ENCODE peak calls at places on chromosomes 5 and 9, in five cellular contexts. T, C, D, B and J are unnamed samples.

GRCh38 chr9:2723666-2724065 is 6.4 kb downstream of the KCNV2 start:
- DNase-seq in T (no peak), C (no peak), D (no peak), B (no peak), J (no peak)

GRCh38 chr9:21615018-21615417 is 132.9 kb upstream of the IFNE start:
- DNase-seq in T (no peak), C (no peak), D (no peak), B (no peak), J (no peak)

GRCh38 chr5:109570362-109570874 is 119.3 kb upstream of the MAN2A1 start:
- DNase-seq in T (no peak), C (no peak), D (no peak), B (no peak), J (no peak)

GRCh38 chr5:99037668-99038067 is 108.9 kb upstream of the CHD1 start:
- DNase-seq in T (no peak), C (no peak), D (no peak), B (no peak), J (peak)

GRCh38 chr5:1763548-1763911 is 36.1 kb downstream of the MRPL36 start:
- DNase-seq in T (peak), C (peak), D (no peak), B (peak), J (peak)

GRCh38 chr5:861442-862366 is 10.9 kb upstream of the ZDHHC11 start:
- DNase-seq in T (no peak), C (no peak), D (no peak), B (no peak), J (no peak)

GRCh38 chr5:169169786-169170185 is 131.2 kb downstream of the SLIT3 start:
- DNase-seq in T (no peak), C (no peak), D (no peak), B (no peak), J (peak)

GRCh38 chr5:56323505-56323904 is 90.4 kb upstream of the ANKRD55 start:
- DNase-seq in T (no peak), C (no peak), D (no peak), B (peak), J (peak)

GRCh38 chr5:57976506-57976905 is 483.4 kb downstream of the PLK2 start:
- DNase-seq in T (no peak), C (no peak), D (no peak), B (no peak), J (no peak)

GRCh38 chr5:67338416-67338815 is 141.8 kb upstream of the CD180 start:
- DNase-seq in T (no peak), C (no peak), D (no peak), B (no peak), J (no peak)

GRCh38 chr5:42751044-42751443 is 5.6 kb upstream of the CCDC152 start:
- DNase-seq in T (no peak), C (no peak), D (no peak), B (no peak), J (no peak)

GRCh38 chr9:109961579-109961978 is 181.6 kb downstream of the PALM2AKAP2 start:
- DNase-seq in T (no peak), C (no peak), D (no peak), B (no peak), J (no peak)

GRCh38 chr5:124590686-124591085 is 155.8 kb downstream of the ZNF608 start:
- DNase-seq in T (no peak), C (no peak), D (no peak), B (no peak), J (no peak)

GRCh38 chr5:135393691-135394090 is 5.3 kb downstream of the MACROH2A1 start:
- DNase-seq in T (no peak), C (no peak), D (no peak), B (no peak), J (no peak)

GRCh38 chr5:25033658-25034057 is 388.9 kb upstream of the CDH10 start:
- DNase-seq in T (no peak), C (no peak), D (no peak), B (no peak), J (no peak)

GRCh38 chr9:94782367-94783120 is 56.0 kb downstream of the AOPEP start:
- DNase-seq in T (no peak), C (peak), D (no peak), B (no peak), J (no peak)

GRCh38 chr9:106467847-106468163 is 395.2 kb upstream of the ZNF462 start:
- DNase-seq in T (no peak), C (no peak), D (no peak), B (no peak), J (no peak)

GRCh38 chr5:5533927-5534326 is 111.5 kb downstream of the ICE1 start:
- DNase-seq in T (no peak), C (no peak), D (no peak), B (no peak), J (no peak)

GRCh38 chr9:68678430-68678829 is 26.6 kb upstream of the PIP5K1B start:
- DNase-seq in T (peak), C (no peak), D (no peak), B (peak), J (no peak)

GRCh38 chr5:2669913-2670312 is 81.6 kb downstream of the IRX2 start:
- DNase-seq in T (no peak), C (no peak), D (no peak), B (no peak), J (no peak)

GRCh38 chr5:154830219-154830595 is 20.2 kb downstream of the FAXDC2 start:
- DNase-seq in T (no peak), C (no peak), D (no peak), B (no peak), J (no peak)

GRCh38 chr5:145856285-145856818 is 16.5 kb downstream of the GRXCR2 start:
- DNase-seq in T (no peak), C (no peak), D (peak), B (no peak), J (no peak)

GRCh38 chr9:107749787-107750444 is 260.3 kb upstream of the KLF4 start:
- DNase-seq in T (peak), C (peak), D (peak), B (peak), J (peak)

GRCh38 chr5:476102-476813 is 33.3 kb downstream of the EXOC3 start:
- DNase-seq in T (no peak), C (no peak), D (peak), B (no peak), J (no peak)

GRCh38 chr5:112668016-112668415 is 69.7 kb upstream of the APC start:
- DNase-seq in T (peak), C (no peak), D (no peak), B (no peak), J (peak)

GRCh38 chr9:127021664-127022337 is 100.6 kb downstream of the ANGPTL2 start:
- DNase-seq in T (peak), C (peak), D (peak), B (no peak), J (peak)

GRCh38 chr5:79236364-79236969 is 536 bp downstream of the JMY start:
- DNase-seq in T (peak), C (no peak), D (no peak), B (peak), J (no peak)

GRCh38 chr5:90055831-90056328 is 353.7 kb downstream of the CETN3 start:
- DNase-seq in T (no peak), C (no peak), D (no peak), B (peak), J (no peak)

GRCh38 chr9:79670269-79670961 is 98.7 kb downstream of the TLE4 start:
- DNase-seq in T (no peak), C (no peak), D (no peak), B (peak), J (no peak)

GRCh38 chr9:80699551-80699998 is 989.8 kb downstream of the TLE1 start:
- DNase-seq in T (peak), C (peak), D (no peak), B (no peak), J (peak)

GRCh38 chr9:33489070-33489469 is 15.3 kb upstream of the NOL6 start:
- DNase-seq in T (no peak), C (peak), D (no peak), B (no peak), J (no peak)

GRCh38 chr5:136364307-136364706 is 1.0 kb downstream of the TRPC7 start:
- DNase-seq in T (peak), C (no peak), D (no peak), B (peak), J (no peak)

GRCh38 chr9:35518212-35518917 is 28.5 kb downstream of the RUSC2 start:
- DNase-seq in T (peak), C (no peak), D (peak), B (peak), J (peak)

GRCh38 chr5:150734579-150735384 is 24.0 kb downstream of the DCTN4 start:
- DNase-seq in T (no peak), C (no peak), D (peak), B (no peak), J (peak)

GRCh38 chr9:134413890-134414731 is 87.9 kb downstream of the RXRA start:
- DNase-seq in T (peak), C (no peak), D (peak), B (peak), J (peak)

GRCh38 chr9:133112361-133113026 is 8.5 kb downstream of the RALGDS start:
- DNase-seq in T (no peak), C (no peak), D (peak), B (no peak), J (no peak)

GRCh38 chr9:21110708-21111576 is 30.7 kb downstream of the IFNW1 start:
- DNase-seq in T (peak), C (peak), D (no peak), B (peak), J (peak)